ENCODE peak calls at places on chromosomes 16 and 17, in eight cellular contexts. Y, Q, X, W, N, S, O and D are unnamed samples.

GRCh38 chr16:70750893-70751467 is 50.0 kb downstream of the VAC14 start:
- DNase-seq in O (peak; percentile 98), W (peak; percentile 76), Y (no peak), S (peak; percentile 91), Q (no peak), N (peak; percentile 84), X (no peak), D (no peak)

GRCh38 chr17:13491916-13492315 is 109.8 kb downstream of the HS3ST3A1 start:
- DNase-seq in S (no peak), Y (no peak), X (no peak), Q (no peak), N (no peak), O (no peak), W (no peak), D (no peak)

GRCh38 chr17:55420067-55420775 is 1.4 kb downstream of the MMD start:
- DNase-seq in O (no peak), Y (no peak), X (no peak), N (no peak), S (no peak), Q (no peak), W (no peak), D (no peak)

GRCh38 chr17:76484228-76484725 is 16.9 kb downstream of the AANAT start:
- DNase-seq in Y (no peak), Q (no peak), S (no peak), O (no peak), N (no peak), W (no peak), X (no peak), D (no peak)

GRCh38 chr16:88730632-88731607 is 24.6 kb downstream of the CTU2 start:
- DNase-seq in Q (no peak), W (no peak), Y (peak; percentile 53), S (no peak), X (no peak), N (no peak), O (peak; percentile 35), D (no peak)

GRCh38 chr16:67857547-67858233 is 10.2 kb upstream of the CENPT start:
- DNase-seq in S (peak; percentile 92), W (peak; percentile 61), Y (no peak), X (peak; percentile 40), Q (peak; percentile 96), N (peak; percentile 98), O (peak; percentile 93), D (no peak)

GRCh38 chr17:47197821-47198220 is 8.7 kb upstream of the CDC27 start:
- DNase-seq in O (no peak), S (no peak), N (no peak), Y (no peak), X (no peak), Q (no peak), W (no peak), D (no peak)

GRCh38 chr17:57459286-57459915 is 203.1 kb downstream of the MSI2 start:
- DNase-seq in N (peak; percentile 74), X (no peak), Q (peak; percentile 85), Y (no peak), S (no peak), O (peak; percentile 57), W (no peak), D (no peak)

GRCh38 chr16:88301431-88301830 is 81.3 kb upstream of the ZNF469 start:
- DNase-seq in Y (no peak), N (no peak), S (no peak), X (no peak), Q (no peak), W (no peak), O (no peak), D (no peak)

GRCh38 chr17:19992803-19993713 is 15.4 kb upstream of the AKAP10 start:
- DNase-seq in W (peak; percentile 83), O (peak; percentile 90), Q (peak; percentile 77), S (peak; percentile 95), X (peak; percentile 87), Y (peak; percentile 84), N (peak; percentile 78), D (peak; percentile 88)

GRCh38 chr16:74901606-74902005 is 83.3 kb downstream of the WDR59 start:
- DNase-seq in X (no peak), N (no peak), O (no peak), S (no peak), Q (no peak), Y (no peak), W (no peak), D (no peak)

GRCh38 chr16:10693889-10694288 is 841 bp downstream of the TEKT5 start:
- DNase-seq in O (no peak), Y (no peak), X (no peak), N (no peak), W (no peak), S (no peak), Q (no peak), D (no peak)

GRCh38 chr16:75377971-75378386 is 55.3 kb downstream of the CFDP1 start:
- DNase-seq in N (peak; percentile 99), X (peak; percentile 21), W (no peak), O (peak; percentile 96), Q (peak; percentile 18), S (no peak), Y (no peak), D (no peak)

GRCh38 chr17:45824475-45824874 is 20.2 kb upstream of the SPPL2C start:
- DNase-seq in O (no peak), Q (no peak), S (no peak), X (no peak), W (no peak), Y (no peak), N (no peak), D (no peak)

GRCh38 chr16:2816751-2817495 is at the start of gene PRSS21:
- DNase-seq in O (no peak), S (no peak), Y (no peak), W (no peak), Q (no peak), X (no peak), N (no peak), D (no peak)

GRCh38 chr16:66510298-66510697 is 39.6 kb downstream of the TK2 start:
- DNase-seq in Y (no peak), O (no peak), X (no peak), W (no peak), N (no peak), S (peak; percentile 63), Q (no peak), D (no peak)

GRCh38 chr16:66509576-66509975 is 40.3 kb downstream of the TK2 start:
- DNase-seq in X (no peak), O (no peak), N (no peak), Q (no peak), W (no peak), S (peak; percentile 62), Y (no peak), D (no peak)

GRCh38 chr16:66507731-66508239 is 42.1 kb downstream of the TK2 start:
- DNase-seq in N (no peak), X (no peak), O (no peak), S (peak; percentile 45), Y (no peak), Q (peak; percentile 36), W (no peak), D (no peak)

GRCh38 chr16:66508914-66509496 is 40.9 kb downstream of the TK2 start:
- DNase-seq in O (no peak), N (no peak), S (peak; percentile 60), W (no peak), Y (no peak), X (no peak), Q (no peak), D (no peak)

GRCh38 chr16:66508261-66508913 is 41.5 kb downstream of the TK2 start:
- DNase-seq in Y (no peak), Q (peak; percentile 75), O (peak; percentile 34), X (peak; percentile 81), W (no peak), S (peak; percentile 70), N (peak; percentile 38), D (no peak)
- TF ChIP-seq CTCF in Y (no peak), Q (peak; percentile 7), O (no peak), X (no peak), W (no peak), S (no peak), N (no peak), D (no peak)

GRCh38 chr17:1882836-1883235 is 53.0 kb downstream of the RPA1 start:
- DNase-seq in Y (peak; percentile 29), N (peak; percentile 19), X (no peak), O (peak; percentile 59), S (no peak), Q (peak; percentile 66), W (no peak), D (no peak)
- TF ChIP-seq CTCF in Y (peak; percentile 68), N (peak; percentile 80), X (peak; percentile 56), O (peak; percentile 60), S (peak; percentile 36), Q (peak; percentile 58), W (peak; percentile 61), D (peak; percentile 72)

DNA sequence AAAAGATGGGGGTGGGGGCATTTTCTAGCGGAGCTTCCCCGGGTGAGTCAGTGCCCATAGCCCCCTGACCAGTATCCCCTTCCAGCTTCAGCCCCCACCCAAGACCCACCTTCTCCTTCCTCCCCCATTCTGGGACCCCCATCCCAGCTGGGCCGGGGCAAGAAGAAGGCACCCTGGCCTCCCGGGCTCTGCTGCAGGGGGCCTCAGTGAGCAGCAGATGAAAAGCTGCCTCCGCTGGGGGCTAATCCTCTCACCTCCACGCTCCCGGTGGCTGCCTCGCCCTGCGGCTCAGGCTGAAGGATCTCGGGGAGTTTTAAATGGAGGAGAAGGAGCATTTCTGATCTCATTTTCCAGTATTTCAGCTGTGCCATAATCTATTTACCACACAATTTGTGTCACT is 313.5 kb upstream of the TNRC6C start:
- DNase-seq in W (no peak), X (no peak), N (no peak), Q (no peak), Y (no peak), O (no peak), S (peak; percentile 38), D (no peak)
- TF ChIP-seq CTCF in W (no peak), X (no peak), N (no peak), Q (no peak), Y (no peak), O (peak; percentile 22), S (no peak), D (peak; percentile 21)

GRCh38 chr17:31339906-31340661 is 18.7 kb upstream of the EVI2A start:
- DNase-seq in S (no peak), W (no peak), Y (no peak), N (peak; percentile 68), O (peak; percentile 86), Q (no peak), X (no peak), D (no peak)
- TF ChIP-seq CTCF in S (no peak), W (no peak), Y (no peak), N (no peak), O (no peak), Q (no peak), X (no peak), D (no peak)

DNA sequence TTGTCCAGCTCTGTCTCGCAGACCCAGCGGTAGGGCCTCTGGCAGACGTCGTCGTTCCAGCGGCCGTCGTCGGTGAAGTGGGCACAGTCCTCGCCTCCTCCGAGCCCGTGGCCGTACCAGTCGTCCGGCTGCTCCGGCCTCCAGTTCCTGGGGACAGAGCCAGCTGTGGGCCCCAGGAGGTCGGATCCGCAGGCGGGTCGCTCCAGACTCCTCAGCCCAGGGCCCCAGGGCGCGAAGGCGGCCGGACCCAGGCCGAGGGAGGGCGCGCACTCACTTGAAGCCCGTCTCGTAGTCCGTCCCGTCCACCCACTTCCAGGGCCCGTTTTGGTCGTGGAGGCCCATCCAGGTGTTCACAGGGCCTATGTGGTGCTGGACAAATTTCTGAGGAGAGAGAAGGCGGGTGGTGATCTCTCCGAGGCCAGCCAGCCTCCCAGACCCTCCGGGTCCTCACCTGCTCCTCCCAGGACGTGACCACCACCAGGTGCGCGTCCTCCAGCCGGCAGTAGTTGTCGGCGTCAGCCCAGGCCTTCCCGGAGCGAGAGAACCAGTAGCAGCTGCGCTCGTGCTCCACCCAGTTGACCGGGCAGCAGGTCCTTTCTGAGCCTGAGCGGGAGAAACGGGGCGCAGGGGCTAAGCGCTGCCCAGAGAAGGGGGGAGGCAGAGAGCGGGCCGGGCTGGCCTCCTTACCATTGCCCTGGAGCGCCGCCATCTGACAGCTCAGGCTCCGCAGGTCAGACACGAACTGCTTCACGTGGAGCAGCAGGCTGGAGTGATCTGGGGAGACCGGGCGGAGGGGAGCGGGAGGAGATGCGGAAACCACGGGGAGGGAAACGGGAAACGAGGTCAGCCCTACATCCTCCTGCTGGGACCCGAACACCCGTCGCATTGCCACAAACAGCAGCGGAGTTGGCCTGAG is 5.2 kb downstream of the ASGR1 start:
- DNase-seq in N (no peak), Q (no peak), S (no peak), O (peak; percentile 56), W (peak; percentile 55), Y (peak; percentile 78), X (peak; percentile 47), D (no peak)
- TF ChIP-seq CTCF in N (no peak), Q (no peak), S (no peak), O (peak; percentile 13), W (no peak), Y (no peak), X (peak; percentile 34), D (no peak)